ENCODE peak calls at places on chromosomes 7 and 10, in nine cellular contexts. V is GM12878; I is stimulated activated CD8-positive, alpha-beta memory T cell treated with anti-CD3 and anti-CD28 coated beads, Interleukin-4, amount 100 ng/mL, for 4 hours; X is PC-9; L is left ventricle myocardium superior; E is HFF-Myc; M is colonic mucosa; N is lower lobe of right lung; Z is MM.1S. F is an unnamed sample.

GRCh38 chr7:2357165-2357564 is 2.5 kb downstream of the EIF3B start:
- DNase-seq in V (no peak), I (no peak), X (no peak), L (no peak), E (no peak), M (no peak), N (no peak), Z (no peak), F (no peak)

GRCh38 chr10:84194424-84195043 is at the start of gene CDHR1:
- DNase-seq in V (no peak), I (no peak), X (no peak), L (peak; percentile 68), E (no peak), M (peak; percentile 79), N (no peak), Z (peak; percentile 41), F (peak; percentile 77)

GRCh38 chr7:126001344-126001743 is 1071.7 kb upstream of the POT1 start:
- DNase-seq in V (no peak), I (no peak), X (no peak), L (no peak), E (no peak), M (no peak), N (no peak), Z (no peak), F (no peak)

GRCh38 chr7:23960361-23960760 is 250.3 kb downstream of the STK31 start:
- DNase-seq in V (no peak), I (no peak), X (no peak), L (no peak), E (no peak), M (no peak), N (no peak), Z (no peak), F (no peak)

GRCh38 chr7:108236681-108237415 is 106.7 kb upstream of the LAMB4 start:
- DNase-seq in V (no peak), I (no peak), X (no peak), L (no peak), E (no peak), M (no peak), N (no peak), Z (no peak), F (no peak)

GRCh38 chr10:131943021-131943814 is 38.5 kb downstream of the BNIP3 start:
- DNase-seq in V (no peak), I (no peak), X (no peak), L (peak; percentile 60), E (no peak), M (no peak), N (no peak), Z (no peak), F (peak; percentile 35)

GRCh38 chr7:18535811-18536413 is 40.4 kb downstream of the HDAC9 start:
- DNase-seq in V (no peak), I (no peak), X (no peak), L (no peak), E (no peak), M (no peak), N (no peak), Z (no peak), F (no peak)

GRCh38 chr10:43402880-43403452 is 6.0 kb downstream of the HNRNPF start:
- DNase-seq in V (no peak), I (no peak), X (no peak), L (no peak), E (no peak), M (peak; percentile 61), N (no peak), Z (no peak), F (no peak)

GRCh38 chr7:27631411-27631810 is 31.3 kb downstream of the HIBADH start:
- DNase-seq in V (no peak), I (no peak), X (no peak), L (no peak), E (no peak), M (no peak), N (no peak), Z (no peak), F (no peak)

GRCh38 chr7:12031638-12032037 is 179.5 kb upstream of the TMEM106B start:
- DNase-seq in V (no peak), I (no peak), X (no peak), L (no peak), E (peak; percentile 53), M (no peak), N (no peak), Z (peak; percentile 17), F (no peak)

GRCh38 chr10:31622993-31623392 is 304.0 kb downstream of the ZEB1 start:
- DNase-seq in V (no peak), I (no peak), X (no peak), L (no peak), E (peak; percentile 99), M (no peak), N (no peak), Z (no peak), F (no peak)

GRCh38 chr10:86918022-86918471 is 39.4 kb downstream of the MMRN2 start:
- DNase-seq in V (no peak), I (no peak), X (no peak), L (no peak), E (no peak), M (no peak), N (no peak), Z (no peak), F (no peak)

GRCh38 chr7:6272481-6273323 is at the start of gene CYTH3:
- DNase-seq in V (no peak), I (peak; percentile 29), X (peak; percentile 96), L (peak; percentile 89), E (no peak), M (peak; percentile 82), N (peak; percentile 86), Z (peak; percentile 81), F (peak; percentile 89)

GRCh38 chr10:124524991-124525653 is 63.5 kb downstream of the LHPP start:
- DNase-seq in V (no peak), I (no peak), X (peak; percentile 45), L (peak; percentile 84), E (peak; percentile 6), M (no peak), N (peak; percentile 64), Z (no peak), F (no peak)

GRCh38 chr7:4014649-4015048 is 667.4 kb upstream of the FOXK1 start:
- DNase-seq in V (no peak), I (no peak), X (no peak), L (no peak), E (no peak), M (no peak), N (no peak), Z (no peak), F (no peak)

GRCh38 chr7:68213838-68214237 is 1217.2 kb downstream of the TYW1 start:
- DNase-seq in V (no peak), I (no peak), X (no peak), L (no peak), E (no peak), M (no peak), N (no peak), Z (no peak), F (no peak)

GRCh38 chr7:138727336-138728099 is 26.4 kb upstream of the SVOPL start:
- DNase-seq in V (no peak), I (no peak), X (no peak), L (no peak), E (no peak), M (no peak), N (no peak), Z (no peak), F (no peak)

GRCh38 chr7:130894146-130895005 is 160.4 kb upstream of the KLF14 start:
- DNase-seq in V (no peak), I (no peak), X (peak; percentile 99), L (peak; percentile 82), E (no peak), M (no peak), N (peak; percentile 91), Z (no peak), F (no peak)

GRCh38 chr10:125955766-125956165 is 59.4 kb downstream of the FANK1 start:
- DNase-seq in V (no peak), I (no peak), X (no peak), L (no peak), E (no peak), M (no peak), N (no peak), Z (no peak), F (no peak)

GRCh38 chr10:60359066-60359465 is 30.6 kb downstream of the ANK3 start:
- DNase-seq in V (no peak), I (no peak), X (no peak), L (no peak), E (no peak), M (no peak), N (no peak), Z (no peak), F (no peak)

GRCh38 chr10:33612116-33612515 is 277.6 kb upstream of the NRP1 start:
- DNase-seq in V (no peak), I (no peak), X (no peak), L (no peak), E (no peak), M (no peak), N (no peak), Z (no peak), F (no peak)

GRCh38 chr7:24660541-24660940 is 87.3 kb downstream of the PALS2 start:
- DNase-seq in V (no peak), I (no peak), X (no peak), L (no peak), E (no peak), M (no peak), N (no peak), Z (no peak), F (no peak)

GRCh38 chr10:14742815-14743214 is 31.9 kb downstream of the FAM107B start:
- DNase-seq in V (peak; percentile 76), I (no peak), X (no peak), L (no peak), E (no peak), M (peak; percentile 28), N (no peak), Z (no peak), F (no peak)

GRCh38 chr7:115260381-115260780 is 338.5 kb downstream of the MDFIC start:
- DNase-seq in V (no peak), I (no peak), X (no peak), L (no peak), E (no peak), M (no peak), N (no peak), Z (no peak), F (no peak)

GRCh38 chr10:102599565-102600327 is 44.5 kb upstream of the TRIM8 start:
- DNase-seq in V (no peak), I (no peak), X (no peak), L (peak; percentile 59), E (no peak), M (no peak), N (no peak), Z (no peak), F (no peak)

GRCh38 chr10:78451592-78451991 is 417.9 kb downstream of the RPS24 start:
- DNase-seq in V (no peak), I (no peak), X (no peak), L (peak; percentile 49), E (no peak), M (peak; percentile 31), N (no peak), Z (no peak), F (no peak)

GRCh38 chr7:94276797-94277196 is 117.9 kb upstream of the COL1A2 start:
- DNase-seq in V (no peak), I (no peak), X (peak; percentile 12), L (no peak), E (peak; percentile 43), M (no peak), N (no peak), Z (peak; percentile 39), F (no peak)

GRCh38 chr10:110837418-110838120 is 34.2 kb upstream of the PDCD4 start:
- DNase-seq in V (no peak), I (no peak), X (no peak), L (no peak), E (no peak), M (no peak), N (no peak), Z (no peak), F (no peak)

GRCh38 chr7:2037805-2038635 is 194.7 kb downstream of the MAD1L1 start:
- DNase-seq in V (peak; percentile 43), I (no peak), X (no peak), L (peak; percentile 63), E (no peak), M (no peak), N (peak; percentile 20), Z (no peak), F (no peak)

GRCh38 chr10:71573562-71574300 is 145.8 kb downstream of the C10orf105 start:
- DNase-seq in V (no peak), I (no peak), X (no peak), L (no peak), E (no peak), M (no peak), N (no peak), Z (no peak), F (peak; percentile 18)

GRCh38 chr7:108653526-108653925 is 83.9 kb downstream of the DNAJB9 start:
- DNase-seq in V (no peak), I (no peak), X (no peak), L (no peak), E (no peak), M (no peak), N (no peak), Z (no peak), F (no peak)